ENCODE peak calls at places on chromosomes 1 and 21, in nine cellular contexts. V, M, A, I, C, G, D, U and N are unnamed samples.

GRCh38 chr1:26288311-26288941 is 8.5 kb downstream of the SH3BGRL3 start:
- DNase-seq in A (no peak), I (no peak), U (peak; percentile 87), C (no peak), V (no peak), G (no peak), M (no peak), D (no peak), N (no peak)

GRCh38 chr1:229040630-229041358 is 230.1 kb upstream of the RAB4A start:
- DNase-seq in M (no peak), C (no peak), U (no peak), V (no peak), A (no peak), G (no peak), I (no peak), D (no peak), N (no peak)

GRCh38 chr1:244211559-244211944 is 160.5 kb downstream of the ZBTB18 start:
- DNase-seq in D (no peak), M (no peak), V (no peak), I (no peak), C (no peak), G (no peak), U (peak; percentile 95), A (peak; percentile 20), N (no peak)

GRCh38 chr1:115911298-115911697 is 65.0 kb upstream of the SLC22A15 start:
- DNase-seq in C (no peak), V (no peak), U (no peak), G (no peak), M (no peak), D (no peak), I (no peak), A (no peak), N (no peak)

GRCh38 chr1:164630626-164631396 is 71.8 kb downstream of the PBX1 start:
- DNase-seq in U (no peak), G (no peak), C (no peak), A (no peak), V (no peak), D (no peak), M (no peak), I (no peak), N (no peak)

GRCh38 chr21:34704119-34704518 is 35.3 kb downstream of the CLIC6 start:
- DNase-seq in G (peak; percentile 62), A (no peak), M (no peak), U (peak; percentile 70), D (no peak), I (no peak), V (peak; percentile 76), C (no peak), N (no peak)

GRCh38 chr1:30864681-30865080 is 43.9 kb downstream of the SDC3 start:
- DNase-seq in U (peak; percentile 26), A (no peak), I (peak; percentile 9), D (no peak), G (no peak), C (no peak), M (no peak), V (no peak), N (no peak)

GRCh38 chr1:198529414-198529813 is 11.1 kb downstream of the ATP6V1G3 start:
- DNase-seq in D (no peak), A (no peak), V (peak; percentile 4), U (peak; percentile 42), I (no peak), C (no peak), G (no peak), M (no peak), N (no peak)

GRCh38 chr1:19665456-19666138 is 922 bp downstream of the HTR6 start:
- DNase-seq in M (no peak), C (peak; percentile 46), D (no peak), A (no peak), G (no peak), I (no peak), V (peak; percentile 81), U (peak; percentile 73), N (no peak)

GRCh38 chr1:199954701-199955100 is 72.8 kb upstream of the NR5A2 start:
- DNase-seq in C (no peak), A (no peak), V (peak; percentile 44), G (no peak), U (no peak), I (no peak), D (no peak), M (no peak), N (no peak)

GRCh38 chr1:107056426-107057196 is at the start of gene PRMT6:
- DNase-seq in U (peak; percentile 91), I (peak; percentile 88), G (peak; percentile 89), M (peak; percentile 82), A (peak; percentile 78), V (peak; percentile 88), C (peak; percentile 94), D (peak; percentile 78), N (peak; percentile 84)

GRCh38 chr1:156677616-156678596 is 699 bp upstream of the NES start:
- DNase-seq in G (peak; percentile 81), I (peak; percentile 83), U (peak; percentile 98), V (peak; percentile 78), D (peak; percentile 81), M (peak; percentile 68), A (peak; percentile 78), C (no peak), N (peak; percentile 77)

GRCh38 chr1:33823401-33823800 is 40.5 kb upstream of the HMGB4 start:
- DNase-seq in D (peak; percentile 28), G (peak; percentile 22), A (no peak), M (no peak), U (no peak), C (no peak), V (no peak), I (no peak), N (peak; percentile 23)

GRCh38 chr1:61518670-61519400 is 206.1 kb downstream of the TM2D1 start:
- DNase-seq in V (no peak), C (no peak), I (no peak), U (no peak), G (no peak), D (no peak), M (no peak), A (no peak), N (no peak)

GRCh38 chr1:112017183-112017582 is 27.7 kb upstream of the KCND3 start:
- DNase-seq in G (no peak), U (no peak), M (no peak), C (no peak), V (no peak), A (no peak), D (no peak), I (no peak), N (no peak)

GRCh38 chr1:13783551-13783950 is 83.6 kb downstream of the PRDM2 start:
- DNase-seq in I (no peak), M (no peak), A (no peak), V (no peak), C (no peak), U (no peak), G (no peak), D (no peak), N (no peak)

GRCh38 chr1:2174348-2175054 is 20.1 kb downstream of the FAAP20 start:
- DNase-seq in G (peak; percentile 83), D (peak; percentile 64), U (peak; percentile 99), V (peak; percentile 94), A (peak; percentile 55), I (peak; percentile 80), C (no peak), M (peak; percentile 65), N (peak; percentile 79)

GRCh38 chr1:2172012-2172411 is 22.6 kb downstream of the FAAP20 start:
- DNase-seq in A (no peak), U (no peak), G (no peak), V (no peak), D (no peak), C (peak; percentile 39), I (no peak), M (no peak), N (no peak)

GRCh38 chr1:2172551-2173146 is 21.9 kb downstream of the FAAP20 start:
- DNase-seq in A (no peak), G (no peak), M (no peak), I (no peak), C (peak; percentile 42), U (no peak), D (no peak), V (no peak), N (no peak)

GRCh38 chr1:2175055-2175414 is 19.5 kb downstream of the FAAP20 start:
- DNase-seq in I (no peak), G (no peak), V (no peak), M (no peak), C (peak; percentile 49), A (no peak), D (no peak), U (no peak), N (no peak)

GRCh38 chr1:2173546-2174347 is 20.8 kb downstream of the FAAP20 start:
- DNase-seq in I (peak; percentile 53), G (no peak), A (no peak), D (no peak), U (no peak), M (no peak), V (no peak), C (peak; percentile 49), N (no peak)
- H3K4me3 ChIP-seq in I (peak overlapping the region; percentile 42), G (no peak overlapping the region), A (peak overlapping the region; percentile 63), D (no peak overlapping the region), U (peak overlapping the region; percentile 67), M (peak overlapping the region; percentile 50), V (no peak overlapping the region), C (no peak overlapping the region), N (no peak overlapping the region)

GRCh38 chr1:180915426-180915965 is 2.8 kb downstream of the KIAA1614 start:
- DNase-seq in A (no peak), I (no peak), M (no peak), U (peak; percentile 66), D (no peak), V (no peak), G (no peak), C (no peak), N (no peak)
- H3K27me3 ChIP-seq in A (peaks cover 23% of the 10 kb centered on the region), I (no peaks in the 10 kb centered on the region), M (no peaks in the 10 kb centered on the region), U (no peaks in the 10 kb centered on the region), D (no peaks in the 10 kb centered on the region), V (no peaks in the 10 kb centered on the region), G (no peaks in the 10 kb centered on the region), C (peaks cover 5% of the 10 kb centered on the region), N (no peaks in the 10 kb centered on the region)

GRCh38 chr1:16254263-16254948 is 17.4 kb upstream of the CPLANE2 start:
- DNase-seq in M (no peak), I (no peak), U (no peak), V (no peak), C (no peak), D (no peak), A (no peak), G (peak; percentile 27), N (no peak)
- H3K36me3 ChIP-seq in M (peaks cover 27% of the 10 kb centered on the region), I (peaks cover 60% of the 10 kb centered on the region), U (peaks cover 28% of the 10 kb centered on the region), V (peaks cover 48% of the 10 kb centered on the region), C (peaks cover 21% of the 10 kb centered on the region), D (peaks cover 53% of the 10 kb centered on the region), A (peaks cover 57% of the 10 kb centered on the region), G (peaks cover 49% of the 10 kb centered on the region), N (peaks cover 34% of the 10 kb centered on the region)

DNA sequence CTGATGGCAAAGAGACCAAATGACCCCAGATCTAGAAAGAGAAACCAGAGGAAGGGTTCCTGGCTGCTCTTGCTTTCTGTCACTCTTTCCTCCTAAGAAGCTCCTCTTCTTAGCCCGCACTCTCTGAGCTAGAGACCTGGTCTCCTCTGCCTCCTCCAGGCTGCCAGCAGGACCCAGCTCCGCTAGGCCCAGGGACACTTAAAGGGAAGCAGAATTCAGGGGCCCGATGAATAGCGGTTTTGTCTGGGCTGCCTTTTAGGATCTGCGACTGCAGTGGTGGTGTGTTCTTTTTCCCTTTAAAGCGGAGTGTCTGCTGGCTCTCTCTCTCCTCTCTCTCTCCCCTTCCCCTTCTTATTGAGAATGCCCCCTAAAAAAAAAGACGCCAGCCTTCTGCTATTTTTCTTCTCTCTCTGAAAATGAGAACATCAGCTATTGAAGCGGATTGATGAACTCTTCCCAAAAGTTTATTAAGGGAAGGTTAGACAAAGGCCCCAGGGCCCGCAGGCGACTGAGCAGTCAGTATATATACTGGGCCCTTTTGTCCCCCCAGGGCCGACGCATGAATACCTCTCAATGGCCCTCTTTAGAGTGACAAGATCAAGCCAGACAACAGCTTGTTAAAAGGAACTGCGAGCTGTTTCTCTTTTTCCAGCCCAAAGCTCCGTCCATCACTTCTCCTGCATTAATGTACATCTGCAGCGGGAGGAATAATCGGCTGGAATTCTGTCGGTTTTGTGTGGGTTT is 27.0 kb downstream of the PAX7 start:
- DNase-seq in M (no peak), D (no peak), U (peak; percentile 44), I (no peak), G (no peak), A (no peak), C (no peak), V (no peak), N (no peak)
- H3K4me3 ChIP-seq in M (no peak overlapping the region), D (no peak overlapping the region), U (no peak overlapping the region), I (no peak overlapping the region), G (no peak overlapping the region), A (no peak overlapping the region), C (no peak overlapping the region), V (no peak overlapping the region), N (no peak overlapping the region)